ENCODE peak calls at places on chromosomes 6 and 20, in four cellular contexts. Q, E, Z and S are unnamed samples.
A peak's percentile ranks its signal among the peaks of the same experiment; 100 is the strongest.

GRCh38 chr20:8587246-8587645 is 455.2 kb downstream of the PLCB1 start:
- DNase-seq in Q (no peak), E (no peak), Z (no peak), S (no peak)

GRCh38 chr6:128822271-128822670 is 60.7 kb upstream of the LAMA2 start:
- DNase-seq in Q (no peak), E (peak; percentile 68), Z (no peak), S (peak; percentile 25)

GRCh38 chr20:51434556-51435256 is 107.8 kb downstream of the NFATC2 start:
- DNase-seq in Q (no peak), E (peak; percentile 91), Z (no peak), S (peak; percentile 92)

GRCh38 chr6:509676-510075 is 118.1 kb downstream of the IRF4 start:
- DNase-seq in Q (no peak), E (no peak), Z (no peak), S (no peak)

GRCh38 chr6:42251500-42251899 is 33.8 kb upstream of the MRPS10 start:
- DNase-seq in Q (no peak), E (peak; percentile 58), Z (no peak), S (no peak)

GRCh38 chr20:31476313-31476623 is 1.2 kb downstream of the REM1 start:
- DNase-seq in Q (no peak), E (no peak), Z (no peak), S (no peak)

GRCh38 chr6:157747395-157747794 is 75.7 kb upstream of the SNX9 start:
- DNase-seq in Q (no peak), E (no peak), Z (no peak), S (no peak)

GRCh38 chr6:111715321-111715720 is 109.6 kb upstream of the TRAF3IP2 start:
- DNase-seq in Q (no peak), E (no peak), Z (no peak), S (no peak)

GRCh38 chr6:33278392-33278741 is 1.4 kb downstream of the B3GALT4 start:
- DNase-seq in Q (no peak), E (no peak), Z (no peak), S (no peak)

GRCh38 chr6:133921249-133921859 is 31.7 kb upstream of the TBPL1 start:
- DNase-seq in Q (peak; percentile 69), E (peak; percentile 81), Z (peak; percentile 73), S (peak; percentile 78)
- TF ChIP-seq CTCF in Q (peak; percentile 81), E (peak; percentile 88), Z (peak; percentile 93), S (peak; percentile 92)

GRCh38 chr20:34070079-34070439 is 42.0 kb downstream of the EIF2S2 start:
- DNase-seq in Q (no peak), E (no peak), Z (no peak), S (no peak)
- TF ChIP-seq CTCF in Q (no peak), E (no peak), Z (peak; percentile 1), S (no peak)

GRCh38 chr6:3247255-3248146 is 11.2 kb upstream of the PSMG4 start:
- DNase-seq in Q (no peak), E (peak; percentile 97), Z (peak; percentile 75), S (peak; percentile 82)

GRCh38 chr6:3249821-3250220 is 8.9 kb upstream of the PSMG4 start:
- DNase-seq in Q (no peak), E (no peak), Z (no peak), S (no peak)

GRCh38 chr6:3240595-3240994 is 13.1 kb upstream of the TUBB2B start:
- DNase-seq in Q (no peak), E (no peak), Z (no peak), S (no peak)

GRCh38 chr6:3244003-3244831 is 14.5 kb upstream of the PSMG4 start:
- DNase-seq in Q (no peak), E (no peak), Z (no peak), S (no peak)

GRCh38 chr6:3245216-3245615 is 13.5 kb upstream of the PSMG4 start:
- DNase-seq in Q (no peak), E (no peak), Z (no peak), S (no peak)
- TF ChIP-seq CTCF in Q (no peak), E (no peak), Z (no peak), S (no peak)

GRCh38 chr6:125154184-125155135 is 887 bp downstream of the TPD52L1 start:
- DNase-seq in Q (peak; percentile 19), E (no peak), Z (peak; percentile 49), S (peak; percentile 25)
- TF ChIP-seq CTCF in Q (no peak), E (no peak), Z (peak; percentile 65), S (peak; percentile 40)

GRCh38 chr6:30670760-30671527 is 1.9 kb downstream of the DHX16 start:
- DNase-seq in Q (no peak), E (no peak), Z (no peak), S (peak; percentile 39)
- TF ChIP-seq CTCF in Q (no peak), E (peak; percentile 17), Z (peak; percentile 43), S (peak; percentile 34)

GRCh38 chr6:38943964-38944363 is 104.6 kb upstream of the GLP1R start:
- DNase-seq in Q (no peak), E (no peak), Z (peak; percentile 44), S (no peak)
- TF ChIP-seq CTCF in Q (no peak), E (no peak), Z (peak; percentile 54), S (no peak)

GRCh38 chr20:58892126-58892931 is 39.8 kb downstream of the GNAS start:
- DNase-seq in Q (peak; percentile 82), E (peak; percentile 50), Z (peak; percentile 70), S (peak; percentile 56)
- TF ChIP-seq CTCF in Q (peak; percentile 29), E (no peak), Z (no peak), S (no peak)